ENCODE peak calls at places on chromosomes 3 and 15, in nine cellular contexts. N is choroid plexus epithelial cell, M is BJ, C is cardiac muscle cell, U is fibroblast of lung, G is WERI-Rb-1, H is AG04449, L is fibroblast of mammary gland, O is aorta. V is an unnamed sample.

GRCh38 chr3:150106752-150107428 is 136.2 kb upstream of the PFN2 start:
- DNase-seq in C (no peak), G (peak), M (peak), O (no peak), L (peak), U (peak), H (peak), N (peak), V (no peak)

GRCh38 chr15:40079456-40079855 is 29.2 kb downstream of the BMF start:
- DNase-seq in C (no peak), G (no peak), O (no peak), U (no peak), N (no peak), M (no peak), H (no peak), L (no peak), V (no peak)

GRCh38 chr3:37676885-37677284 is 184.8 kb upstream of the CTDSPL start:
- DNase-seq in M (no peak), H (no peak), G (no peak), C (no peak), N (no peak), L (no peak), U (no peak), O (no peak), V (no peak)

GRCh38 chr15:90594297-90594696 is 64.6 kb downstream of the CRTC3 start:
- DNase-seq in O (peak), M (no peak), U (peak), H (no peak), G (no peak), L (no peak), N (no peak), C (no peak), V (peak)

GRCh38 chr15:91426412-91426811 is 326.4 kb downstream of the SV2B start:
- DNase-seq in M (no peak), U (peak), G (no peak), H (no peak), C (no peak), N (no peak), L (no peak), O (no peak), V (no peak)

GRCh38 chr3:139554628-139555027 is 15.1 kb upstream of the RBP1 start:
- DNase-seq in N (no peak), H (no peak), U (no peak), L (no peak), C (no peak), G (no peak), M (no peak), O (no peak), V (no peak)

GRCh38 chr15:85515212-85515611 is 134.8 kb downstream of the AKAP13 start:
- DNase-seq in L (no peak), C (no peak), M (no peak), N (no peak), O (no peak), G (no peak), H (no peak), U (peak), V (no peak)

GRCh38 chr15:56244811-56245576 is 1.3 kb upstream of the RFX7 start:
- DNase-seq in L (no peak), G (peak), U (no peak), H (no peak), N (no peak), C (no peak), M (no peak), O (no peak), V (peak)

GRCh38 chr15:50058231-50058630 is 60.8 kb downstream of the ATP8B4 start:
- DNase-seq in U (peak), O (no peak), H (no peak), C (no peak), G (no peak), M (no peak), L (peak), N (peak), V (no peak)

GRCh38 chr15:63417721-63418120 is 36.1 kb upstream of the CA12 start:
- DNase-seq in O (no peak), M (no peak), C (no peak), N (no peak), L (no peak), G (no peak), H (no peak), U (no peak), V (no peak)

GRCh38 chr15:88580532-88580931 is 34.1 kb upstream of the DET1 start:
- DNase-seq in M (no peak), U (no peak), N (no peak), G (no peak), C (no peak), L (no peak), O (no peak), H (no peak), V (no peak)

GRCh38 chr3:101868534-101869464 is 19.5 kb downstream of the NFKBIZ start:
- DNase-seq in N (peak), H (no peak), L (no peak), C (no peak), M (no peak), O (peak), G (no peak), U (peak), V (peak)

DNA sequence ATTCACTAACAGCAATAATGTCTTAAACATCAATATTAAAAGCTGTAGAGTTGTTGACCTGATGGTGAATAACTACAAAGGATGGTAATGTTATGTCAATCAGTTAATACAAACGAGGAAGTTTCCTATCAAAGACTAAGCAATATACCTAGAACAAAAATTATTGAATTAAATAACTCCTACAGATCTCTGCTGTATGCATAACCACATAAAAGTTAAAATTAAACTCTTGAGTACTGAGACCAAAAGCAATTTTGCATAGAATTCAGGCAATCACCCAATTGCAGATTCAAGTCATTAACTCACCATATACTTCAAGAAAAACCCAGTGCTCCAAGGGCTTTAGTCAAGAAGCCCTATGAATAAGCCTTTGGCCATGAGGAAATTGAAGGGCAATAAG is 518.8 kb downstream of the MECOM start:
- DNase-seq in C (no peak), L (no peak), N (no peak), O (no peak), U (no peak), M (no peak), H (no peak), G (no peak), V (no peak)
- H3K4me3 ChIP-seq in C (no peak), L (no peak), N (peak), O (peak), U (peak), M (no peak), H (no peak), G (no peak), V (peak)

GRCh38 chr15:69939513-69940440 is 157.9 kb downstream of the TLE3 start:
- DNase-seq in N (peak), O (no peak), C (peak), L (no peak), G (no peak), U (peak), M (no peak), H (no peak), V (no peak)
- H3K4me3 ChIP-seq in N (no peak), O (no peak), C (no peak), L (no peak), G (no peak), U (no peak), M (no peak), H (no peak), V (no peak)

GRCh38 chr3:165193392-165194268 is 2.6 kb downstream of the SLITRK3 start:
- DNase-seq in O (no peak), G (no peak), H (no peak), M (no peak), L (no peak), N (peak), U (no peak), C (peak), V (no peak)
- H3K4me3 ChIP-seq in O (no peak), G (no peak), H (no peak), M (no peak), L (no peak), N (no peak), U (peak), C (peak), V (no peak)

GRCh38 chr3:129026728-129027543 is 25.8 kb downstream of the EFCC1 start:
- DNase-seq in L (peak), M (no peak), N (peak), U (peak), H (no peak), C (peak), O (peak), G (no peak), V (peak)

GRCh38 chr3:129025108-129025507 is 24.0 kb downstream of the EFCC1 start:
- DNase-seq in L (no peak), G (no peak), N (no peak), M (no peak), O (no peak), H (no peak), C (no peak), U (no peak), V (no peak)

GRCh38 chr3:129028866-129029265 is 27.8 kb downstream of the EFCC1 start:
- DNase-seq in G (no peak), H (no peak), C (no peak), M (no peak), U (no peak), L (no peak), O (no peak), N (no peak), V (no peak)

GRCh38 chr3:129025691-129026435 is 24.8 kb downstream of the EFCC1 start:
- DNase-seq in O (no peak), G (peak), C (no peak), H (no peak), M (no peak), L (no peak), N (no peak), U (no peak), V (peak)

DNA sequence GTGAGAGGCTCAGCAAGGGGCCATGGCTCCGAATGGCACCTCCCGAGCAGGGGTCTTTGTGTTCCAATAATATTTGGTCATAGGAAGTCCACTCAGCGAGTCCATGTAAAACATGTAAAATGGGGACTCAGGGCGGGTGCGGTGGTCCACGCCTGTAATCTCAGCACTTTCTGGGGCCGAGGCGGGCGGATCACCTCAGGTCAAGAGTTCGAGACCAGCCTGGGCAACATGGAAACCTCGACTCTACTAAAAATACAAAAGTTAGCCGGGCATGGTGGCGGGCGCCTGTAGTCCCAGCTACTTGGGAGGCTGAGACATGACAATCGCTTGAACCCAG is 26.4 kb downstream of the EFCC1 start:
- DNase-seq in M (no peak), C (no peak), L (no peak), H (no peak), U (no peak), O (no peak), N (no peak), G (no peak), V (no peak)
- H3K4me3 ChIP-seq in M (peak), C (peak), L (no peak), H (peak), U (no peak), O (peak), N (peak), G (no peak), V (peak)

DNA sequence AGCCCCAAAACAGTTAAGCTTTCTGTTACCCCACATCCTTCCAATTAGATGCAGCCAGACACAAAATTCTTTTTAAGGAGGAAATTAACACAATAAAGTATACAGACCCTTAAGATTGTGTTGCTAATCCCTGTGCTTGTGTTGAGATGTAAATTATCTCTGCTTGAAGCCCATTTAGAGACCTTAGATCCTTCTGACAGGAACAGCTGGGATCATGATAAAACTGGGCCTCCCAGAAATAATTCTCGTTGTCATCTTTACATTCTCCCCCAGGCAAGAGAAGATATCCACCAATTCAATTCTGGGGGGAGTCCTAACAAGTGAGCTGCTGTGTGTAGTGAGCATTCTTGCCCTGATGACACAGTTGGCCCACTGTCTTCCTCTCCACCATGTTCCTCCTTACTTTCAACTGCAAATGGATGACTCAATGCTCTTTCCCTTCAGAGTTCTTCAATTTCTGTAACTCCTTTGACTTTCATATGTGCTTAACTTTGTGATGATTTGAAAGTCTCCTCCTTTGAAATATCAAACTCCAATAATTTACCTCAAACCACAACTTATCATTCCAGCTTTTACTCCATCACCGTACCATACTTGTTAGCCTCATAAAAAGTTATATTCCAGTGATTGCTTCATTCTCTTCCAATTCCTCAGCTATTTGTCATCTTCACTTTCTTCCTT is 186.6 kb downstream of the RAP2B start:
- DNase-seq in H (no peak), N (peak), O (no peak), C (no peak), U (peak), M (peak), G (no peak), L (peak), V (no peak)
- H3K4me3 ChIP-seq in H (no peak), N (no peak), O (no peak), C (no peak), U (no peak), M (no peak), G (no peak), L (no peak), V (no peak)

DNA sequence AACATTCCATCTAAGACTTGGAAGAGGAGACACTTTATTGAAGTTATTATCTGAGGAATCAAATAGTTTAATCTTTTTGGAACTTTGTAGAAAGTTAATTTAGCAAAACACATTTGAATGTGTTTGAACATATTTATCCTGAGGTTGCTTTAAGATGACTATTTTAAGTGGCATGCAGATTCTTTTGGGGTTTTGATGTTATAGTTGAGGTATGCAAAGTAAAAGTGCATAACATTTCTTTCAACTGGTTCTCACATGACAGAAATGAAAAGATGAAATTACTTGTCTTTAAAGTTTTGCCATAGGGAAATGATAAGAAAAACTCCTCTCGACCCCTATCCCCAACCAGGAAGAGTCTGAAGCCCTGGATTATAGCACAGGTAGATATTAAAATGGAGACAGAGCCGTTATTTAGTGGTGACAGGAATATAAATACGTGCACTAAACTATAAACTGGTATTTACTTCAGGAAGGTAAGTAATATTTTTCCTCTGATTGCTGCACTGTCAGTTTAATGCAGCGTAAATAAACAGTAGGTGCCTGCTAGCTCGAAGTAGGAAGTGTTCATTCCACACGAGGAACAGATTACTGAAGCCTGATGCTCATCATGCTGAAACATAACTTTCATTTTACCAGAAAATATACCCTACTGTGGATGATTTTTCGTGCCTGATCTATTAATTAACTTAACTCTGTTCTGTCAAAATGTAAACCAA is 15.1 kb upstream of the SATB1 start:
- DNase-seq in L (no peak), N (no peak), H (no peak), M (no peak), C (no peak), O (no peak), U (peak), G (no peak), V (no peak)
- H3K4me3 ChIP-seq in L (no peak), N (no peak), H (no peak), M (no peak), C (no peak), O (no peak), U (no peak), G (no peak), V (no peak)